ENCODE peak calls at places on chromosomes 13 and 19, in ten cellular contexts. One of them, this sample, is unnamed. For H3K4me1, the result is how much of the 10 kb centered on the place peaks cover.

GRCh38 chr19:46297700-46298476 is 1.0 kb downstream of the HIF3A start:
- DNase-seq in upper lobe of left lung: peak
- DNase-seq in GM23338: no peak
- DNase-seq in breast epithelium: peak
- DNase-seq in HCT116: no peak
- DNase-seq in endothelial cell of umbilical vein: peak
- DNase-seq in transverse colon: peak
- DNase-seq in sigmoid colon: peak
- DNase-seq in stomach: peak
- DNase-seq in K562: peak
- DNase-seq in this sample: no peak

GRCh38 chr13:96984061-96984508 is 10.2 kb downstream of the OXGR1 start:
- DNase-seq in upper lobe of left lung: no peak
- DNase-seq in GM23338: peak
- DNase-seq in breast epithelium: peak
- DNase-seq in HCT116: no peak
- DNase-seq in endothelial cell of umbilical vein: peak
- DNase-seq in transverse colon: peak
- DNase-seq in sigmoid colon: no peak
- DNase-seq in stomach: peak
- DNase-seq in K562: peak
- DNase-seq in this sample: no peak

GRCh38 chr19:371501-372160 is 27.0 kb upstream of the MIER2 start:
- DNase-seq in upper lobe of left lung: no peak
- DNase-seq in GM23338: no peak
- DNase-seq in breast epithelium: no peak
- DNase-seq in HCT116: no peak
- DNase-seq in endothelial cell of umbilical vein: no peak
- DNase-seq in transverse colon: no peak
- DNase-seq in sigmoid colon: peak
- DNase-seq in stomach: no peak
- DNase-seq in K562: no peak
- DNase-seq in this sample: no peak

GRCh38 chr13:92938481-92939020 is 288.1 kb upstream of the GPC6 start:
- DNase-seq in upper lobe of left lung: no peak
- DNase-seq in GM23338: no peak
- DNase-seq in breast epithelium: no peak
- DNase-seq in HCT116: no peak
- DNase-seq in endothelial cell of umbilical vein: no peak
- DNase-seq in transverse colon: no peak
- DNase-seq in sigmoid colon: no peak
- DNase-seq in stomach: no peak
- DNase-seq in K562: no peak
- DNase-seq in this sample: no peak

GRCh38 chr19:31491246-31491645 is 142.0 kb upstream of the TSHZ3 start:
- DNase-seq in upper lobe of left lung: no peak
- DNase-seq in GM23338: no peak
- DNase-seq in breast epithelium: no peak
- DNase-seq in HCT116: no peak
- DNase-seq in endothelial cell of umbilical vein: no peak
- DNase-seq in transverse colon: no peak
- DNase-seq in sigmoid colon: no peak
- DNase-seq in stomach: no peak
- DNase-seq in K562: no peak
- DNase-seq in this sample: no peak

GRCh38 chr19:51552996-51553725 is 17.9 kb upstream of the ZNF175 start:
- DNase-seq in upper lobe of left lung: no peak
- DNase-seq in GM23338: peak
- DNase-seq in breast epithelium: no peak
- DNase-seq in HCT116: peak
- DNase-seq in endothelial cell of umbilical vein: peak
- DNase-seq in transverse colon: peak
- DNase-seq in sigmoid colon: no peak
- DNase-seq in stomach: peak
- DNase-seq in K562: peak
- DNase-seq in this sample: no peak

GRCh38 chr13:42102961-42103688 is 54.7 kb downstream of the DGKH start:
- DNase-seq in upper lobe of left lung: no peak
- DNase-seq in GM23338: no peak
- DNase-seq in breast epithelium: no peak
- DNase-seq in HCT116: no peak
- DNase-seq in endothelial cell of umbilical vein: no peak
- DNase-seq in transverse colon: no peak
- DNase-seq in sigmoid colon: no peak
- DNase-seq in stomach: no peak
- DNase-seq in K562: no peak
- DNase-seq in this sample: no peak

GRCh38 chr19:377801-378581 is 31.0 kb downstream of the C2CD4C start:
- DNase-seq in upper lobe of left lung: no peak
- DNase-seq in GM23338: no peak
- DNase-seq in breast epithelium: no peak
- DNase-seq in HCT116: no peak
- DNase-seq in endothelial cell of umbilical vein: no peak
- DNase-seq in transverse colon: no peak
- DNase-seq in sigmoid colon: no peak
- DNase-seq in stomach: no peak
- DNase-seq in K562: no peak
- DNase-seq in this sample: no peak

GRCh38 chr19:50327461-50328256 is 1.5 kb downstream of the KCNC3 start:
- DNase-seq in upper lobe of left lung: no peak
- DNase-seq in GM23338: peak
- DNase-seq in breast epithelium: no peak
- DNase-seq in HCT116: no peak
- DNase-seq in endothelial cell of umbilical vein: no peak
- DNase-seq in transverse colon: no peak
- DNase-seq in sigmoid colon: no peak
- DNase-seq in stomach: no peak
- DNase-seq in K562: no peak
- DNase-seq in this sample: no peak

GRCh38 chr13:41675306-41675705 is 218.0 kb downstream of the RGCC start:
- DNase-seq in upper lobe of left lung: no peak
- DNase-seq in GM23338: no peak
- DNase-seq in breast epithelium: no peak
- DNase-seq in HCT116: no peak
- DNase-seq in endothelial cell of umbilical vein: peak
- DNase-seq in transverse colon: no peak
- DNase-seq in sigmoid colon: no peak
- DNase-seq in stomach: no peak
- DNase-seq in K562: no peak
- DNase-seq in this sample: no peak

GRCh38 chr13:81957121-81957520 is 1616.2 kb upstream of the SPRY2 start:
- DNase-seq in upper lobe of left lung: no peak
- DNase-seq in GM23338: peak
- DNase-seq in breast epithelium: no peak
- DNase-seq in HCT116: no peak
- DNase-seq in endothelial cell of umbilical vein: no peak
- DNase-seq in transverse colon: no peak
- DNase-seq in sigmoid colon: no peak
- DNase-seq in stomach: no peak
- DNase-seq in K562: no peak
- DNase-seq in this sample: no peak

GRCh38 chr19:33702606-33703437 is 81.1 kb downstream of the CHST8 start:
- DNase-seq in upper lobe of left lung: peak
- DNase-seq in GM23338: no peak
- DNase-seq in breast epithelium: no peak
- DNase-seq in HCT116: no peak
- DNase-seq in endothelial cell of umbilical vein: no peak
- DNase-seq in transverse colon: no peak
- DNase-seq in sigmoid colon: no peak
- DNase-seq in stomach: no peak
- DNase-seq in K562: no peak
- DNase-seq in this sample: no peak

GRCh38 chr19:33703438-33703750 is 81.6 kb downstream of the CHST8 start:
- DNase-seq in upper lobe of left lung: peak
- DNase-seq in GM23338: no peak
- DNase-seq in breast epithelium: no peak
- DNase-seq in HCT116: no peak
- DNase-seq in endothelial cell of umbilical vein: no peak
- DNase-seq in transverse colon: no peak
- DNase-seq in sigmoid colon: peak
- DNase-seq in stomach: no peak
- DNase-seq in K562: no peak
- DNase-seq in this sample: no peak

GRCh38 chr19:33705090-33705847 is 83.5 kb downstream of the CHST8 start:
- DNase-seq in upper lobe of left lung: peak
- DNase-seq in GM23338: peak
- DNase-seq in breast epithelium: no peak
- DNase-seq in HCT116: no peak
- DNase-seq in endothelial cell of umbilical vein: no peak
- DNase-seq in transverse colon: no peak
- DNase-seq in sigmoid colon: peak
- DNase-seq in stomach: no peak
- DNase-seq in K562: no peak
- DNase-seq in this sample: no peak

GRCh38 chr19:33704271-33704670 is 82.5 kb downstream of the CHST8 start:
- DNase-seq in upper lobe of left lung: peak
- DNase-seq in GM23338: no peak
- DNase-seq in breast epithelium: no peak
- DNase-seq in HCT116: no peak
- DNase-seq in endothelial cell of umbilical vein: no peak
- DNase-seq in transverse colon: no peak
- DNase-seq in sigmoid colon: peak
- DNase-seq in stomach: no peak
- DNase-seq in K562: no peak
- DNase-seq in this sample: no peak

GRCh38 chr19:33703821-33704220 is 82.1 kb downstream of the CHST8 start:
- DNase-seq in upper lobe of left lung: no peak
- DNase-seq in GM23338: no peak
- DNase-seq in breast epithelium: no peak
- DNase-seq in HCT116: no peak
- DNase-seq in endothelial cell of umbilical vein: no peak
- DNase-seq in transverse colon: no peak
- DNase-seq in sigmoid colon: peak
- DNase-seq in stomach: no peak
- DNase-seq in K562: no peak
- DNase-seq in this sample: no peak
- TF ChIP-seq POLR2AphosphoS5 in upper lobe of left lung: no peak
- TF ChIP-seq POLR2AphosphoS5 in GM23338: no peak
- TF ChIP-seq POLR2AphosphoS5 in breast epithelium: no peak
- TF ChIP-seq POLR2AphosphoS5 in HCT116: no peak
- TF ChIP-seq POLR2AphosphoS5 in endothelial cell of umbilical vein: no peak
- TF ChIP-seq POLR2AphosphoS5 in transverse colon: no peak
- TF ChIP-seq POLR2AphosphoS5 in sigmoid colon: no peak
- TF ChIP-seq POLR2AphosphoS5 in stomach: no peak
- TF ChIP-seq POLR2AphosphoS5 in K562: no peak
- TF ChIP-seq POLR2AphosphoS5 in this sample: no peak

DNA sequence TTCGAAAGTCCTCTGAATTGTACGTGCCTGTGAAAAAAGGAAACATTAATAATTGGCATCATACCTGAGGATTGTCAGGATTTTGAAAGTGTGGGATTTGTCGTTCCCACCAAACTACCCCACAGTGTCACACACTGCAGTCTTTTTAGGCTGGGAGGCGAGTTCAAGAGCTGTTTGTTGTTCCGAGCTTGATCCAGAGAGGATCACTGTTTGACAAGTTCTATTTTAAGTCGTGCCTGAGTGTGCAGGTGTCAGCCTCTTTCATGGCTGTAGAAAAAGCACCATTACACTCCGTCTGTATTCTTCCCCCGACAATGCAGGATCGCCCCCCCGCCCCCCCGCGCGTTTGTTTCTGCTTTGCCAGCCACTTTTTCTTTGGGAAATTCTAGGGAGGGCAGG is 635 bp upstream of the NBEA start:
- DNase-seq in upper lobe of left lung: no peak
- DNase-seq in GM23338: no peak
- DNase-seq in breast epithelium: no peak
- DNase-seq in HCT116: no peak
- DNase-seq in endothelial cell of umbilical vein: no peak
- DNase-seq in transverse colon: no peak
- DNase-seq in sigmoid colon: no peak
- DNase-seq in stomach: no peak
- DNase-seq in K562: no peak
- DNase-seq in this sample: no peak
- H3K27ac ChIP-seq in upper lobe of left lung: no peak
- H3K27ac ChIP-seq in GM23338: no peak
- H3K27ac ChIP-seq in breast epithelium: no peak
- H3K27ac ChIP-seq in HCT116: no peak
- H3K27ac ChIP-seq in endothelial cell of umbilical vein: no peak
- H3K27ac ChIP-seq in transverse colon: peak
- H3K27ac ChIP-seq in sigmoid colon: peak
- H3K27ac ChIP-seq in stomach: peak
- H3K27ac ChIP-seq in K562: no peak
- H3K27ac ChIP-seq in this sample: no peak

GRCh38 chr19:39196320-39196719 is 444 bp upstream of the NCCRP1 start:
- DNase-seq in upper lobe of left lung: no peak
- DNase-seq in GM23338: no peak
- DNase-seq in breast epithelium: no peak
- DNase-seq in HCT116: no peak
- DNase-seq in endothelial cell of umbilical vein: no peak
- DNase-seq in transverse colon: no peak
- DNase-seq in sigmoid colon: no peak
- DNase-seq in stomach: no peak
- DNase-seq in K562: no peak
- DNase-seq in this sample: no peak
- H3K4me1 ChIP-seq in upper lobe of left lung: under half
- H3K4me1 ChIP-seq in GM23338: under half
- H3K4me1 ChIP-seq in breast epithelium: under half
- H3K4me1 ChIP-seq in HCT116: under half
- H3K4me1 ChIP-seq in endothelial cell of umbilical vein: under half
- H3K4me1 ChIP-seq in transverse colon: under half
- H3K4me1 ChIP-seq in sigmoid colon: under half
- H3K4me1 ChIP-seq in stomach: under half
- H3K4me1 ChIP-seq in K562: under half
- H3K4me1 ChIP-seq in this sample: under half

GRCh38 chr13:113902956-113903355 is 39.1 kb upstream of the GAS6 start:
- DNase-seq in upper lobe of left lung: no peak
- DNase-seq in GM23338: no peak
- DNase-seq in breast epithelium: no peak
- DNase-seq in HCT116: no peak
- DNase-seq in endothelial cell of umbilical vein: no peak
- DNase-seq in transverse colon: no peak
- DNase-seq in sigmoid colon: no peak
- DNase-seq in stomach: peak
- DNase-seq in K562: no peak
- DNase-seq in this sample: no peak

GRCh38 chr13:113902536-113902935 is 38.7 kb upstream of the GAS6 start:
- DNase-seq in upper lobe of left lung: no peak
- DNase-seq in GM23338: no peak
- DNase-seq in breast epithelium: no peak
- DNase-seq in HCT116: no peak
- DNase-seq in endothelial cell of umbilical vein: no peak
- DNase-seq in transverse colon: no peak
- DNase-seq in sigmoid colon: no peak
- DNase-seq in stomach: no peak
- DNase-seq in K562: no peak
- DNase-seq in this sample: no peak

GRCh38 chr13:113903912-113904311 is 40.0 kb upstream of the GAS6 start:
- DNase-seq in upper lobe of left lung: no peak
- DNase-seq in GM23338: no peak
- DNase-seq in breast epithelium: peak
- DNase-seq in HCT116: no peak
- DNase-seq in endothelial cell of umbilical vein: no peak
- DNase-seq in transverse colon: no peak
- DNase-seq in sigmoid colon: no peak
- DNase-seq in stomach: peak
- DNase-seq in K562: no peak
- DNase-seq in this sample: no peak

GRCh38 chr13:113904411-113904810 is 40.5 kb upstream of the GAS6 start:
- DNase-seq in upper lobe of left lung: no peak
- DNase-seq in GM23338: peak
- DNase-seq in breast epithelium: peak
- DNase-seq in HCT116: no peak
- DNase-seq in endothelial cell of umbilical vein: peak
- DNase-seq in transverse colon: peak
- DNase-seq in sigmoid colon: no peak
- DNase-seq in stomach: peak
- DNase-seq in K562: peak
- DNase-seq in this sample: peak

GRCh38 chr13:113903361-113903760 is 39.5 kb upstream of the GAS6 start:
- DNase-seq in upper lobe of left lung: no peak
- DNase-seq in GM23338: no peak
- DNase-seq in breast epithelium: peak
- DNase-seq in HCT116: no peak
- DNase-seq in endothelial cell of umbilical vein: no peak
- DNase-seq in transverse colon: no peak
- DNase-seq in sigmoid colon: no peak
- DNase-seq in stomach: peak
- DNase-seq in K562: no peak
- DNase-seq in this sample: no peak
- TF ChIP-seq POLR2AphosphoS5 in upper lobe of left lung: no peak
- TF ChIP-seq POLR2AphosphoS5 in GM23338: no peak
- TF ChIP-seq POLR2AphosphoS5 in breast epithelium: no peak
- TF ChIP-seq POLR2AphosphoS5 in HCT116: no peak
- TF ChIP-seq POLR2AphosphoS5 in endothelial cell of umbilical vein: no peak
- TF ChIP-seq POLR2AphosphoS5 in transverse colon: no peak
- TF ChIP-seq POLR2AphosphoS5 in sigmoid colon: no peak
- TF ChIP-seq POLR2AphosphoS5 in stomach: no peak
- TF ChIP-seq POLR2AphosphoS5 in K562: no peak
- TF ChIP-seq POLR2AphosphoS5 in this sample: no peak